ENCODE peak calls at places on chromosome 17, in four cellular contexts. S is thoracic aorta, V is colonic mucosa, G is stomach. L is an unnamed sample. For H3K4me1, the result is how much of the 10 kb centered on the place peaks cover.

GRCh38 chr17:50792132-50792531 is 24.8 kb upstream of the ANKRD40CL start:
- DNase-seq in S (no peak), V (no peak), G (no peak), L (no peak)

GRCh38 chr17:10233157-10233556 is 34.8 kb upstream of the GAS7 start:
- DNase-seq in S (no peak), V (no peak), G (no peak), L (no peak)

GRCh38 chr17:73956595-73957465 is 246.6 kb upstream of the RPL38 start:
- DNase-seq in S (no peak), V (peak), G (peak), L (peak)

GRCh38 chr17:41563607-41564006 is 8.3 kb downstream of the KRT9 start:
- DNase-seq in S (no peak), V (no peak), G (no peak), L (no peak)

GRCh38 chr17:48728232-48729231 is at the start of gene HOXB13:
- DNase-seq in S (no peak), V (peak), G (peak), L (no peak)

GRCh38 chr17:74148901-74149596 is 54.4 kb upstream of the RPL38 start:
- DNase-seq in S (no peak), V (no peak), G (no peak), L (no peak)

GRCh38 chr17:9021985-9022552 is 759 bp downstream of the NTN1 start:
- DNase-seq in S (no peak), V (no peak), G (no peak), L (no peak)

GRCh38 chr17:4215882-4216411 is 47.8 kb downstream of the ANKFY1 start:
- DNase-seq in S (no peak), V (no peak), G (no peak), L (no peak)

GRCh38 chr17:40615295-40615988 is 32.2 kb downstream of the SMARCE1 start:
- DNase-seq in S (no peak), V (peak), G (peak), L (peak)

GRCh38 chr17:48239603-48239995 is 132.0 kb downstream of the SNX11 start:
- DNase-seq in S (no peak), V (no peak), G (no peak), L (no peak)

GRCh38 chr17:58085039-58085715 is 2.0 kb downstream of the DYNLL2 start:
- DNase-seq in S (no peak), V (no peak), G (no peak), L (no peak)

GRCh38 chr17:75681289-75681688 is 14.2 kb downstream of the SAP30BP start:
- DNase-seq in S (no peak), V (no peak), G (no peak), L (no peak)

GRCh38 chr17:78716814-78717393 is 65.2 kb downstream of the CYTH1 start:
- DNase-seq in S (no peak), V (peak), G (peak), L (peak)

GRCh38 chr17:44279586-44280344 is 11.8 kb upstream of the SLC4A1 start:
- DNase-seq in S (peak), V (peak), G (peak), L (peak)
- H3K4me3 ChIP-seq in S (no peak), V (no peak), G (no peak), L (no peak)

GRCh38 chr17:76704799-76705198 is 6.0 kb downstream of the MXRA7 start:
- DNase-seq in S (no peak), V (no peak), G (no peak), L (no peak)
- H3K4me1 ChIP-seq in S (under half), V (under half), G (half or more), L (under half)

GRCh38 chr17:61491981-61492380 is 39.8 kb downstream of the TBX4 start:
- DNase-seq in S (no peak), V (no peak), G (no peak), L (no peak)
- H3K4me3 ChIP-seq in S (no peak), V (no peak), G (no peak), L (no peak)

GRCh38 chr17:46139365-46140210 is 53.6 kb downstream of the KANSL1 start:
- DNase-seq in S (no peak), V (no peak), G (no peak), L (no peak)
- H3K4me1 ChIP-seq in S (half or more), V (under half), G (half or more), L (under half)

GRCh38 chr17:1998426-1998784 is 26.7 kb downstream of the RTN4RL1 start:
- DNase-seq in S (no peak), V (peak), G (no peak), L (no peak)
- H3K4me3 ChIP-seq in S (peak), V (peak), G (peak), L (peak)

DNA sequence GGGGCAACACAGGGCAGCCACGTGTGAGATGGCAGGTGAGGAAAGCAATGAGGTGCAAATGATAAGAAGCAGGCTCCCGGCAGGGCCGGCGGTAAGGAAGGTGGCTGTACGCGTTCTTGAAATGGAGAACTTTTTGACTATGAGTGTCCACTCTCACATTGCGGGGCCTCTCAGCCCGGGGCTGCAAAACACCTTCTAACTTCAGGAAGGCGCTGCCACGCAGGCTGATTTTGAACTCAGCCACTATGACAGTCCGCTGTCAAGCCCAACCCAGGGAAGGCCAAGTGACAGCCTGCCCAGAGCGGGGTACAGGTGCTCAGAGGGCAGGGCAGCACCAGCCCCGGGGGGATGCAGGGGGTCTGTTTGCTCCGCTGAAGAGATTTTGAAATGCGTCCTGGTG is 14.3 kb upstream of the SREBF1 start:
- DNase-seq in S (no peak), V (no peak), G (no peak), L (no peak)
- H3K4me1 ChIP-seq in S (under half), V (under half), G (half or more), L (under half)

GRCh38 chr17:33442320-33442719 is 149.2 kb upstream of the ASIC2 start:
- DNase-seq in S (no peak), V (no peak), G (no peak), L (no peak)

GRCh38 chr17:33447090-33447489 is 154.0 kb upstream of the ASIC2 start:
- DNase-seq in S (no peak), V (no peak), G (no peak), L (no peak)

GRCh38 chr17:33444731-33445130 is 151.6 kb upstream of the ASIC2 start:
- DNase-seq in S (no peak), V (no peak), G (no peak), L (no peak)
- H3K4me3 ChIP-seq in S (no peak), V (no peak), G (no peak), L (no peak)

GRCh38 chr17:45298546-45299285 is 18.1 kb downstream of the MAP3K14 start:
- DNase-seq in S (no peak), V (no peak), G (no peak), L (no peak)
- H3K4me1 ChIP-seq in S (under half), V (under half), G (half or more), L (under half)

GRCh38 chr17:45311762-45312476 is 4.9 kb downstream of the MAP3K14 start:
- DNase-seq in S (no peak), V (peak), G (peak), L (peak)
- H3K4me3 ChIP-seq in S (peak), V (no peak), G (peak), L (no peak)

GRCh38 chr17:44568311-44568710 is 11.0 kb downstream of the FZD2 start:
- DNase-seq in S (no peak), V (no peak), G (no peak), L (no peak)

GRCh38 chr17:44575408-44575807 is 18.1 kb downstream of the FZD2 start:
- DNase-seq in S (no peak), V (no peak), G (no peak), L (no peak)

GRCh38 chr17:44565866-44566443 is 8.7 kb downstream of the FZD2 start:
- DNase-seq in S (no peak), V (no peak), G (no peak), L (no peak)

GRCh38 chr17:44564429-44564828 is 7.1 kb downstream of the FZD2 start:
- DNase-seq in S (no peak), V (no peak), G (no peak), L (no peak)

DNA sequence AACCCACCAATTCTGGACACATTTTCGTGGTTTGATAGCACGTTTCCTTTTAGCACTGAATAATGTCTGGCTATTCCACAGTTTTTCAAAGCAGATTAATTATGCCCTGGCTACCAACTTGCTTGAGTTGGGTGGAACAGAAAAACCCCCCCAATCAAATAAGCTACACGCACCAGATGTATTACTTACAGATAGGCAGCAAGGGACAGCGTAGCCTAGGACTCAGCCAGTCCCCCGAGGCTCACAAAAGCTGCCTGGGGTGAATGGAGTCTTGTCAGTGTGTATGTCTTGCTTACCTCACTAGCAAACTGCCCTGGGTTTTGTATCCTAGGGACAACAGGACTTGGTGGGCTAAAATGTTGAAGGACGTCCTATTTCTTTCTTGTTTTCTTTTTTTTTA is 12.2 kb downstream of the FZD2 start:
- DNase-seq in S (no peak), V (no peak), G (no peak), L (no peak)
- H3K4me1 ChIP-seq in S (under half), V (under half), G (under half), L (under half)

L was measured in lung.